ENCODE peak calls at places on chromosomes 13 and 19, in seven cellular contexts. H, I, E, T, P, S and C are unnamed samples.

GRCh38 chr19:16013851-16014840 is 62.1 kb upstream of the TPM4 start:
- DNase-seq in H (no peak), I (no peak), E (no peak), T (no peak), P (no peak), S (no peak), C (no peak)

GRCh38 chr13:64992314-64992713 is 2237.8 kb downstream of the PCDH9 start:
- DNase-seq in H (no peak), I (no peak), E (no peak), T (no peak), P (no peak), S (no peak), C (no peak)

GRCh38 chr13:60679928-60680693 is 283.1 kb downstream of the TDRD3 start:
- DNase-seq in H (no peak), I (no peak), E (no peak), T (no peak), P (no peak), S (no peak), C (no peak)

GRCh38 chr13:99873832-99874430 is 97.6 kb downstream of the ZIC5 start:
- DNase-seq in H (no peak), I (no peak), E (no peak), T (no peak), P (no peak), S (no peak), C (no peak)

GRCh38 chr19:19232231-19232630 is 20.5 kb downstream of the NCAN start:
- DNase-seq in H (no peak), I (no peak), E (no peak), T (no peak), P (no peak), S (no peak), C (no peak)

GRCh38 chr19:49391581-49392399 is 3.7 kb downstream of the KASH5 start:
- DNase-seq in H (peak), I (peak), E (peak), T (peak), P (peak), S (peak), C (peak)

GRCh38 chr19:16234552-16235445 is 37.1 kb downstream of the AP1M1 start:
- DNase-seq in H (no peak), I (no peak), E (no peak), T (no peak), P (no peak), S (no peak), C (no peak)

GRCh38 chr13:24005711-24006281 is 108.5 kb upstream of the C1QTNF9B start:
- DNase-seq in H (no peak), I (no peak), E (peak), T (no peak), P (no peak), S (no peak), C (peak)

GRCh38 chr19:18657590-18658365 is 20.9 kb downstream of the KLHL26 start:
- DNase-seq in H (no peak), I (no peak), E (peak), T (no peak), P (no peak), S (no peak), C (peak)

GRCh38 chr19:15479391-15480345 is at the start of gene PGLYRP2:
- DNase-seq in H (no peak), I (no peak), E (no peak), T (no peak), P (no peak), S (no peak), C (no peak)

GRCh38 chr13:30340367-30341184 is 33.2 kb upstream of the KATNAL1 start:
- DNase-seq in H (no peak), I (no peak), E (peak), T (no peak), P (no peak), S (no peak), C (no peak)